ENCODE peak calls at places on chromosomes 1 and 21, in four cellular contexts. D, I, E and X are unnamed samples.

GRCh38 chr21:35825954-35826353 is 234.4 kb downstream of the SETD4 start:
- DNase-seq in D (no peak), I (no peak), E (no peak), X (no peak)

GRCh38 chr1:242081446-242081845 is 82.5 kb upstream of the MAP1LC3C start:
- DNase-seq in D (no peak), I (no peak), E (no peak), X (no peak)

GRCh38 chr1:245216356-245217110 is 61.7 kb downstream of the KIF26B start:
- DNase-seq in D (no peak), I (no peak), E (no peak), X (no peak)

GRCh38 chr1:243251544-243251943 is 3.5 kb downstream of the CEP170 start:
- DNase-seq in D (no peak), I (no peak), E (no peak), X (no peak)

GRCh38 chr1:59967141-59967697 is 40.6 kb upstream of the CYP2J2 start:
- DNase-seq in D (no peak), I (no peak), E (no peak), X (no peak)

GRCh38 chr1:1203561-1204424 is 2.6 kb downstream of the TNFRSF18 start:
- DNase-seq in D (no peak), I (no peak), E (peak), X (no peak)

GRCh38 chr21:29033871-29034270 is 9.4 kb downstream of the USP16 start:
- DNase-seq in D (no peak), I (no peak), E (no peak), X (no peak)

GRCh38 chr1:39776886-39777683 is 5.9 kb upstream of the OXCT2 start:
- DNase-seq in D (no peak), I (no peak), E (no peak), X (no peak)

GRCh38 chr1:168454211-168454815 is 89.5 kb downstream of the XCL2 start:
- DNase-seq in D (no peak), I (no peak), E (no peak), X (no peak)

GRCh38 chr1:168453056-168453455 is 90.7 kb downstream of the XCL2 start:
- DNase-seq in D (no peak), I (no peak), E (no peak), X (no peak)

GRCh38 chr1:168447871-168448270 is 95.9 kb downstream of the XCL2 start:
- DNase-seq in D (no peak), I (no peak), E (no peak), X (no peak)

GRCh38 chr1:168455764-168456163 is 88.0 kb downstream of the XCL2 start:
- DNase-seq in D (no peak), I (no peak), E (no peak), X (no peak)

DNA sequence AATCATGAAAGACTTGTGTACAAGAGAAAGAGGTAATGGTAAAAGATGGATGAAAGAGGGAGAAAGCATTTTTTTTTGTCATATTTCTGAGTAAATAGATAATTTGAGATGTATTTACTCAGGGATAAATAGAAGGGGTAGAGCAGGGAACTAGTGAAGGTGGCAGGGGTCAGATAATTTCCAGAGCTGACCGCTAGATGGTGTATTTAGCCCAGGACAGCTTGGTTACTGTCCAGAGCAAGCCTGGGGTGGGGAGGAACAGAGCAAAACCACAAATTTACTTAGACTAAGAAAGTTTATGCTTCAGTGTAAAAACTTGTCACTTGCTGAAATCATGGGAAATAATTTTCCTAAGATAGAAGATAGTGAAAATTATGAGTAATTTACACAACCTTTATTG is 91.5 kb downstream of the XCL2 start:
- DNase-seq in D (no peak), I (no peak), E (no peak), X (no peak)
- TF ChIP-seq CTCF in D (no peak), I (no peak), E (no peak), X (peak)

DNA sequence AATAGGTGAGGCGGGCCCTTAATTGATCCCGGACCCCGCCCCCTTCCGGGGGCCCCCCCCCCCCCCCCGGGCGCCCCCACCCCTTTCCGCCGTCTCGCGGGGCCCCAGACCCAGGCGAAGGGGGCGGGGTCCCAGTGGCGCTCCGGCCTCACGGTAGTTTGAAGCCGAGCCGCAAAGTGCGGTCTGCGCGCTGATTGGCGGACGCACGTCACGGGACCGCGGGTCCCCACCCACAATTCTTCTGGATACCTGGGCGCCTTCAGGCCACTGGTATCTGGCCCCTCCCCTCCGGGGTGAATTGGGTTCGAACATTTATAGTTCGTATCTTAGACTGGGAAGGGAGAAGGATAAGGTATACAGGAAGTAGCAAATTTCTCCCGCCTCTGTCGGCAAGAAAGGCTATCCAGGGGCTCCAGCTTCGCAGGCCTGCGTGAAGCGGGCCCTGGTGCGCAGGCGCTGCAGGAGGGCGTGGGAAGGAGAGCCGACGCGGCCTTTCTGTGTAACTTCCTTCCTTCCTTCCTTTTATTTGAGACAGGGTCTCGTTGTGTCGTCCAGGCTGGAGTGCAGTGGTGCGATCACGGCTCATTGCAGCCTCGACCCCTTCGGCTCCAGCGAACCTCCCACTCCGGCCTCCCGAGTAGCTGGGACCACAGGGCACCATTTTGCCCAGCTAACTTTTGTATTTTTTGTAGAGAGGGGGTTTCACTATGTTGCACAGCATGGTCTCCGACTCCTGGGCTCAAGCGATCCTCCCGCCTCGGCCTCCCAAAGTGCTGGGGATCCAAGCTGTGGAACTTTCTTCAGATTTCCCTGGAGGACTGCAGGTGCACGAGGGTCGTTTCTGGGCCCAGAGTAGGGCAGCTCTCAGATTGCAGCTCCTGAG is 564 bp upstream of the HMGN1 start:
- DNase-seq in D (peak), I (peak), E (peak), X (peak)
- TF ChIP-seq POLR2A in D (no peak), I (no peak), E (peak), X (peak)

DNA sequence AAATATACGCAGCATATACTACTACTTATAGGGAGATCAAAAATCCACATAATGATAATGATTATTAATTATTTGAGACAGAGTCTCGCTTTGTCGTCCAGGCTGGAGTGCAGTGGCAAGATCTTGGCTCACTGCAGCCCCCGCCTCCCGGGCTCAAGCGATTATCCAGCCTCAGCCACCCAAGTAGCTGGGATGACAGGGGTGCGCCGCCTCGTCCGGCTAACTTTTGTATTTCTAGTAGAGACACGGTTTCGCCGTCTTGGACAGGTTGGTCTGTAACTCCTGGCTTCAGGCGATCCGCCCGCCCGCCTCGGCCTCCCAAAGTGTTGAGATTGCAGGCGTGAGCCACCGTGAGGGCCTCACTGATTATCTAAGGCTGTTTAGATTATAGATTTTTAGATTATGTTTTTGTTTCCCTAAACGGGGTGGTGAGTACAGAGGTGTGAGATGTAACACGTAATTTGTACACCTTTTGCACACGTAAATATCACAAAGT is 548 bp upstream of the SLC25A33 start:
- DNase-seq in D (no peak), I (peak), E (peak), X (no peak)
- H3K4me3 ChIP-seq in D (no peak), I (peak), E (no peak), X (peak)

GRCh38 chr1:111419037-111419436 is 8.5 kb downstream of the OVGP1 start:
- DNase-seq in D (no peak), I (no peak), E (no peak), X (no peak)

GRCh38 chr1:111424281-111424680 is 3.3 kb downstream of the OVGP1 start:
- DNase-seq in D (no peak), I (no peak), E (no peak), X (no peak)

GRCh38 chr1:111417755-111418154 is 9.8 kb downstream of the OVGP1 start:
- DNase-seq in D (no peak), I (no peak), E (no peak), X (no peak)

GRCh38 chr1:111420377-111420776 is 7.2 kb downstream of the OVGP1 start:
- DNase-seq in D (no peak), I (no peak), E (no peak), X (no peak)

DNA sequence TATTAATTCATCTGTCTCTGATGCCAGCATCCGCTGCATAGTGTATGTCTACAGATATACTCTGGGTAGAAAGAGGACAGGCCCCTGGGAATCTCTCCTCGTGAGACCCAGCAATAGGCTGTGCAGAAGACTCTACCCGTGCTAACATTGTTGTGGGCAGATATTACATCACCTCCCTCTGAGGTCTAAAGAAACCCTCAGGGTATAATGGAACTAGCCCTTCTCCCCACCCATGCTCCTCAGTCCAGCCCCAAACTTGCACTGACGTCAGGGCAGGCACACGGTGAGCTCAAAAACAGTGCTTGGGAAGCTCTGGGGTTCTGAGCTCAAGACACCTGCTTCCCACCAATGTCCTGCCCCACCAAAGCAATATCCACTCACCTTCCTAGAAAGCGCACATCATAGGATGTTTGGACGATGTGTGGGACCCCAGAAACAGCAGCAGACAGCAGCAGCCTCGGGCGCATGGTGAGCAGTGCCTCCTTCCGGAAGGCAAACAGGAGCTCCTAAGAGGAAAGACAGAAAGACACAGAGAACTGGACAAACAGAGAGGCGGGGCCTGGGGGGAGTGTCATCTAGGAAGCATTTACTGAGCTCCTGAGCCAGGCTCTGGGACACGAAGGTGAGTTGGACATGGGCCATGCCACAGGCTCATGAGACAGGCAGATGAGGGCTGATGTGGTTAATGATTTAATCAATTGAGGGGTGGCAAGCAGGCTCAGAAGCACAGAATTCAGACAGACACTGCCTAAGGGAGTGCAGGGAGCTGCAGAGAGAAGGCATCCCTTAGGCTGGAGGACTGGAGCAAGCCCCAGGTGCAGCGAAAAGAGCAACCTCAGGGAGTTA is 4.8 kb downstream of the OVGP1 start:
- DNase-seq in D (peak), I (no peak), E (peak), X (peak)
- TF ChIP-seq CTCF in D (no peak), I (no peak), E (no peak), X (no peak)

GRCh38 chr1:116737020-116737854 is 17.0 kb upstream of the CD2 start:
- DNase-seq in D (peak), I (peak), E (peak), X (peak)
- TF ChIP-seq POLR2A in D (no peak), I (no peak), E (no peak), X (no peak)

GRCh38 chr1:32204943-32205361 is 519 bp upstream of the IQCC start:
- DNase-seq in D (no peak), I (no peak), E (peak), X (no peak)

GRCh38 chr1:32205401-32206370 is at the start of gene IQCC:
- DNase-seq in D (peak), I (peak), E (peak), X (peak)

GRCh38 chr1:32208891-32209309 is at the start of gene DCDC2B:
- DNase-seq in D (peak), I (peak), E (peak), X (peak)

GRCh38 chr1:32208463-32208862 is 426 bp upstream of the DCDC2B start:
- DNase-seq in D (no peak), I (no peak), E (no peak), X (no peak)
- H3K4me3 ChIP-seq in D (no peak), I (no peak), E (no peak), X (no peak)

DNA sequence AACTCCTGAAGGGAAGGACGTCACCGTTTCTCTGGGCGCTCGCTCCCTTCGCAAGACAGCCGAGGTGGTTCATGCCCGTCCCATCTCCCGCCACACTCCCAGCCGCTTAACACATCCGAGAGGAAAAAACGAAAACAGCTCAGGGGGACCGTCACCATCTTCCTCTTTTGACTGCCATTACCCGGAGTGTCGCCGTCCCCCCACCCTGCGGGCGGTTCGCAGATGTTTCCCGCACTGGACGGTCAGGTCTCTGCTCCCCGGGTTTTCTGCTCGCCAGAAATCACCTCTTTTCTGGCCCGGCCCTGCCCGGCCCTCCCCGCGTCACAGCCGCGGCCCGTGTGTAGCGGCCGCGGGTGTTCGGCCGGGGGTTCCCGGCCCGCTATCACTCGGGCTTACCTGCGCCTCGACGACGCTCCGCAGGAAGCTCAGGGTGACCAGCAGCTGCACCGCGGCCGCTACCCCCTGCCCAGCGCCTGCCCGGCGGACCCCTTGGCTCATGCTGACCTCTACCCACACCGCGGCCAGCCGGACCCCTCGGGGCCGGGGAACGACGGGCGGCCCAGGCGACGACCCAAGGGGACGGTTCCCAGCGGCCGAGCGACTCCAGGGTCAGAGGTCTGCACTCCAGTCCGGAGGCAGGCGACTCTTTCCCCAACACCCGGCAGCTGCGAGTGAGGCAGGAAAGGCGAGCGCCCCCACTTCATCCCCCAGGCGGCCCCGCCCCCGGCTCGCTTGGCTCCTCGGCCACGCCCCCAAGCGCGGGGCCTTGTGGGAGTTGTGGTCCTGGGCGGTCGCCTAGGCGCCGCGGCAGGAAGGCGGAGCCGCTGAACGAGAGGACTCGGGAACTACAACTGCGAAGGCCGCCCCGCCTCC is at the start of gene ERO1B:
- DNase-seq in D (peak), I (peak), E (peak), X (peak)
- TF ChIP-seq CTCF in D (no peak), I (no peak), E (no peak), X (no peak)

DNA sequence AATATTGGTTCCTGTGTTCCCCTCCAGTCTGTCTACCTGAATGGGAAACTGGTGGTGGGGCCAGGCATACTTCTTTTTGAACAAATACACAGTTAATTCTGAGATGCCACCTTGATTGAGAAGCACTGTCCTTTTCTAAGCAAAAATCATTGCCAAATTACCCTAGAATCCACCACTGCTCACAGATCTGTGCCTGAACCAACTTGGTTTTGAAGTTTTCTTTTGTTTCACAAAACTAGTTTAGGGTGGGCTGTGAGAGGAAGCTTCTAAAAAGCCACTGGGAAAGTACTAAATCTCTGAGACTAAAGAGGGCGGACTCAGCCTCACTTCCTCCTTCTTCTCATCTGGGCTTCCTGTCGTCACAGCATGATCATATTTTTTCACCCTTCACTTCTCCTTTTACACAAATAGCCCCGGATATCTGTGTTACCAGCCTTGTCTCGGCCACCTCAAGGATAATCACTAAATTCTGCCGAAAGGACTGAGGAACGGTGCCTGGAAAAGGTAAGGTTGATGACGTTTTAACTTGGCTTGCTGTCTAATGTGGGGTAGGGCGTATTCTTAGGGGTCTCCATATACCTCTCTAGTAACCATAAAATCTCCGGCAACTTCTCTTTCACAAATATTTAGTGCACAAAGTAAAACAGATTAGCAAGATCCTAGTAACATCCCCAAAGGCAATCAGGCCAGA is at the start of gene CD53:
- DNase-seq in D (no peak), I (no peak), E (peak), X (peak)
- TF ChIP-seq POLR2A in D (no peak), I (no peak), E (peak), X (peak)

DNA sequence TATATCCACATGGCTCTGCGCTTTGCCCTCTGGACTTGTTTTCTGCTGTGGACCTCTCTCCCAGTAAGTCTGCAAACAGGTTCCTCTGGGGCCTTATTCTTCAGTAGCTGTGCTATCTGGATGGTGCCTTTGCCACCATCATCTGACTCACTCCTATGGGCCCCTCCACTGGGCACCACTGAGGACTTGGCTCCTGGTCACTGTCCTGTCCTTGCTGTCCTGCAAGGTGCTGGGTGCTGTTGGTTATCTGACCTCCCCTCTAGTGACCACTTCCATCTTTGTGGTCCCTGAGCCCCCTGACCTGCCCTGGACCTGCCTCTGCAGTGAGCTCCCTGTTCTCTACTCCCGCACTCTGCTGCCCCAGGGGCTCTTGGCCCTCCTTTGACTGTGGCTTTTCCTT is 6.7 kb downstream of the CNIH3 start:
- DNase-seq in D (no peak), I (no peak), E (no peak), X (no peak)
- H3K4me3 ChIP-seq in D (no peak), I (no peak), E (no peak), X (no peak)